ENCODE peak calls at places on chromosomes 5 and 9, in eight cellular contexts. Z is dorsolateral prefrontal cortex; U is AG10803; R is transverse colon; M is heart left ventricle; N is CD4-positive, CD25-positive, alpha-beta regulatory T cell; D is epithelial cell of proximal tubule; Y is lung. L is an unnamed sample.

GRCh38 chr9:21428235-21428634 is 12.0 kb upstream of the IFNA1 start:
- DNase-seq in Z (no peak), U (no peak), R (no peak), M (no peak), N (no peak), D (no peak), Y (no peak), L (no peak)

GRCh38 chr9:70579686-70580085 is 165.2 kb upstream of the KLF9 start:
- DNase-seq in Z (no peak), U (no peak), R (no peak), M (no peak), N (no peak), D (no peak), Y (no peak), L (no peak)

GRCh38 chr9:137813167-137813566 is 64.4 kb upstream of the CACNA1B start:
- DNase-seq in Z (no peak), U (no peak), R (no peak), M (no peak), N (no peak), D (no peak), Y (no peak), L (peak)

GRCh38 chr5:136811551-136811950 is 446.2 kb upstream of the TRPC7 start:
- DNase-seq in Z (no peak), U (peak), R (no peak), M (peak), N (no peak), D (peak), Y (no peak), L (no peak)

GRCh38 chr9:103734471-103734870 is 359.6 kb upstream of the SMC2 start:
- DNase-seq in Z (no peak), U (no peak), R (no peak), M (no peak), N (no peak), D (no peak), Y (no peak), L (no peak)

GRCh38 chr5:8340739-8341344 is 471.9 kb downstream of the MTRR start:
- DNase-seq in Z (no peak), U (peak), R (no peak), M (no peak), N (no peak), D (no peak), Y (no peak), L (no peak)

GRCh38 chr9:121098567-121099198 is 23.9 kb downstream of the CNTRL start:
- DNase-seq in Z (no peak), U (no peak), R (no peak), M (no peak), N (no peak), D (no peak), Y (no peak), L (no peak)

GRCh38 chr9:108316066-108316465 is 539.7 kb downstream of the ACTL7B start:
- DNase-seq in Z (no peak), U (peak), R (no peak), M (no peak), N (no peak), D (no peak), Y (no peak), L (no peak)

GRCh38 chr9:134747951-134748489 is 106.4 kb downstream of the COL5A1 start:
- DNase-seq in Z (no peak), U (no peak), R (no peak), M (no peak), N (no peak), D (no peak), Y (no peak), L (no peak)

GRCh38 chr9:93649610-93650261 is 73.4 kb downstream of the PHF2 start:
- DNase-seq in Z (peak), U (no peak), R (peak), M (peak), N (no peak), D (no peak), Y (no peak), L (no peak)

GRCh38 chr5:134145061-134145757 is 30.7 kb downstream of the TCF7 start:
- DNase-seq in Z (no peak), U (no peak), R (no peak), M (no peak), N (no peak), D (no peak), Y (no peak), L (no peak)

GRCh38 chr5:148910686-148911361 is 84.4 kb downstream of the ADRB2 start:
- DNase-seq in Z (no peak), U (peak), R (peak), M (no peak), N (no peak), D (no peak), Y (peak), L (no peak)

GRCh38 chr5:75678155-75678554 is 39.1 kb downstream of the POC5 start:
- DNase-seq in Z (no peak), U (no peak), R (no peak), M (no peak), N (peak), D (no peak), Y (no peak), L (no peak)

GRCh38 chr5:35811108-35811741 is 45.5 kb upstream of the IL7R start:
- DNase-seq in Z (no peak), U (peak), R (no peak), M (no peak), N (peak), D (no peak), Y (no peak), L (no peak)

GRCh38 chr9:110030632-110031031 is 177.3 kb downstream of the C9orf152 start:
- DNase-seq in Z (no peak), U (peak), R (no peak), M (no peak), N (no peak), D (no peak), Y (no peak), L (no peak)

GRCh38 chr5:89707891-89708290 is 701.7 kb downstream of the CETN3 start:
- DNase-seq in Z (no peak), U (no peak), R (no peak), M (no peak), N (no peak), D (no peak), Y (no peak), L (no peak)

GRCh38 chr9:32394381-32395049 is 10.1 kb downstream of the ACO1 start:
- DNase-seq in Z (no peak), U (no peak), R (no peak), M (no peak), N (no peak), D (no peak), Y (no peak), L (no peak)

GRCh38 chr9:93089481-93089991 is 6.5 kb upstream of the CARD19 start:
- DNase-seq in Z (no peak), U (no peak), R (no peak), M (no peak), N (no peak), D (no peak), Y (no peak), L (peak)

GRCh38 chr9:6896562-6896961 is 138.8 kb downstream of the KDM4C start:
- DNase-seq in Z (no peak), U (no peak), R (no peak), M (no peak), N (no peak), D (no peak), Y (no peak), L (no peak)

GRCh38 chr9:1995084-1995483 is 20.1 kb upstream of the SMARCA2 start:
- DNase-seq in Z (no peak), U (no peak), R (no peak), M (no peak), N (no peak), D (no peak), Y (no peak), L (peak)

GRCh38 chr9:91948423-91949292 is 1.4 kb downstream of the ROR2 start:
- DNase-seq in Z (no peak), U (no peak), R (peak), M (no peak), N (no peak), D (no peak), Y (peak), L (peak)

GRCh38 chr5:181035991-181036815 is 3.9 kb upstream of the BTNL9 start:
- DNase-seq in Z (no peak), U (no peak), R (no peak), M (peak), N (no peak), D (no peak), Y (no peak), L (no peak)

GRCh38 chr5:151047814-151048425 is 27.5 kb downstream of the GPX3 start:
- DNase-seq in Z (no peak), U (no peak), R (no peak), M (no peak), N (peak), D (no peak), Y (no peak), L (peak)

GRCh38 chr5:103469288-103470065 is 93.1 kb downstream of the NUDT12 start:
- DNase-seq in Z (no peak), U (peak), R (peak), M (no peak), N (no peak), D (no peak), Y (no peak), L (no peak)

GRCh38 chr9:118336952-118337349 is 632.7 kb downstream of the TLR4 start:
- DNase-seq in Z (no peak), U (no peak), R (no peak), M (no peak), N (no peak), D (no peak), Y (no peak), L (no peak)

GRCh38 chr5:147393866-147394265 is 116.0 kb downstream of the DPYSL3 start:
- DNase-seq in Z (no peak), U (no peak), R (no peak), M (no peak), N (no peak), D (no peak), Y (no peak), L (peak)

GRCh38 chr5:1001406-1002270 is 7.0 kb upstream of the NKD2 start:
- DNase-seq in Z (peak), U (no peak), R (no peak), M (no peak), N (no peak), D (no peak), Y (peak), L (peak)

GRCh38 chr5:527646-528591 is 3.7 kb upstream of the SLC9A3 start:
- DNase-seq in Z (no peak), U (no peak), R (no peak), M (peak), N (no peak), D (no peak), Y (no peak), L (peak)

GRCh38 chr9:13721481-13722235 is 442.2 kb upstream of the MPDZ start:
- DNase-seq in Z (no peak), U (peak), R (no peak), M (no peak), N (no peak), D (no peak), Y (no peak), L (no peak)

GRCh38 chr9:125442471-125442870 is 180.8 kb downstream of the GAPVD1 start:
- DNase-seq in Z (no peak), U (no peak), R (no peak), M (no peak), N (no peak), D (no peak), Y (no peak), L (peak)

GRCh38 chr9:99748690-99749089 is 73.0 kb upstream of the NR4A3 start:
- DNase-seq in Z (no peak), U (no peak), R (no peak), M (no peak), N (no peak), D (no peak), Y (no peak), L (no peak)

DNA sequence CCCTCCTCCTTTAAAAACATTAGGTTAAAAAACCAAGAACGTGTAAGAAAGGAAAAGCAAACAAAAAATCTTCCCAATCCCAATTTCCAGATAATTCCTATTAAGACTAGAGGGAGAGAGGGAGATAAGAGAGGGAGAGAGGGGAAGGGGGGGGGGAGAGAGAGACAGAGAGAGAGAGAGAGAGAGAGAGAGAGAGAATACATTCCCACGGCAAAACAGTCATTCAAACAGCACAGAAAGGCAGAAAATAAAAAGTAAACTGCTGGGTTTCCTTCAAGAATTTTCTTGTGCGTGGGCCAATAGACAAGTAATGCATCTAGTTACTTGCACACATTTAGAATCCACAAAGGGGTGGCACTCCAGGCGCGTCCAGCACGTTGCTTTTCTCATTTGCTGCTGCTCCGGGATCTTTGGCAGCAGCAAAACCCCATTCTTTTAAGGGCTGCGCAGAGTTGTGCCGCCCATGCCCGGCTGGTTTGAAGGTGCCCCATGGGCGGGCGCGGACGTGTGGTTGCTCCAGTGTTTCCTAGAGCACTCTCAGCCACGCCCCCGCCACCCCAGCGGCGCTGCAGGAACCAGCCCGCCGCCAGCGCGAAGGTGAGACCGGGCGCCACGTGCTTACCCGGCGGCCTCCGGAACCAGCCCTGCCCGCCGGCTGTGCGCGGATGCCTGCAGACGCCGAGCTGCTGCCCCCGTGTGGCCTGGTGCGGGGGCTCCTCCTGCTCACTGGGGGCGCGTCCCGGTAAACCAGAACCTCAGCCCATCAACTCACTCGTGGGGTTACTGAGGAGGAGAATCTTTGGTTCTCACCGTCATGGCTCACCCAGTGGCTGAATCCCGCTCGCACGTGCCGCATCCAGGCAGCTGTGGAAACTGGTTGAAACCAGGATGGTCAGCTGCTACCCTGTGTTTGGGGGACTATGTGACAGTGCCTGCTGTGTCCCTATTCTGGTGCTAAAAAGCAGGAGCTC is 44.6 kb downstream of the STC2 start:
- DNase-seq in Z (peak), U (peak), R (peak), M (peak), N (peak), D (no peak), Y (peak), L (peak)
- H3K4me3 ChIP-seq in Z (peak), U (peak), R (no peak), M (peak), N (no peak), D (peak), Y (no peak), L (peak)

GRCh38 chr5:176818391-176819098 is 8.2 kb downstream of the UNC5A start:
- DNase-seq in Z (no peak), U (no peak), R (no peak), M (no peak), N (peak), D (no peak), Y (no peak), L (peak)

GRCh38 chr5:176817864-176818377 is 7.6 kb downstream of the UNC5A start:
- DNase-seq in Z (no peak), U (no peak), R (no peak), M (no peak), N (no peak), D (no peak), Y (no peak), L (peak)

GRCh38 chr5:176816043-176816745 is 5.8 kb downstream of the UNC5A start:
- DNase-seq in Z (no peak), U (no peak), R (no peak), M (no peak), N (no peak), D (no peak), Y (no peak), L (peak)

GRCh38 chr5:176816791-176817272 is 6.5 kb downstream of the UNC5A start:
- DNase-seq in Z (no peak), U (no peak), R (no peak), M (no peak), N (no peak), D (no peak), Y (no peak), L (peak)

DNA sequence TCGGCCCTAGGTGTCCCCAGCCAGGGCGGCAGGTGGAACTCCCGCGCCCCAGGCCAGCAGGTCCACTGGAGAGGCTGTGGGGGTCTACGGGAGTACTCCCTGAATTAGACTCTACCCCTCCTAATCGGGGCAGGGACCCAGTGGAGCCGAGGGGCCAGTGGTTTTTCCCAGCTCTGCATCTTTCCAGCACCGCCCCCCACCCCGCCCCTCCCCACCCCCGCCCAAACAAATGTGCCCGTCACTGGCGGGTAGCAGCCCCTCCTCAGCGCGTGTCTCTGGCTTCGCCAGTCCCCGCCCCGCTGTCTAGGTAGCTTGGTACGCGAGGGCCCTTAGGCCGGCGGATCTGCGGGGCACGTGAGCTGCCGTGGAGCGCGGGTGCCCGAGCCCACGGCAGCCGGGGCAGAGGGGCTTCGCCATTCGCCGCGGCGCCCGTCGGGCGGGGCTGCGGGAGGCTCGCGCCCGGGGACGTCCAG is 7.0 kb downstream of the UNC5A start:
- DNase-seq in Z (no peak), U (no peak), R (no peak), M (no peak), N (no peak), D (no peak), Y (no peak), L (peak)
- H3K4me3 ChIP-seq in Z (peak), U (no peak), R (peak), M (peak), N (no peak), D (peak), Y (no peak), L (peak)

DNA sequence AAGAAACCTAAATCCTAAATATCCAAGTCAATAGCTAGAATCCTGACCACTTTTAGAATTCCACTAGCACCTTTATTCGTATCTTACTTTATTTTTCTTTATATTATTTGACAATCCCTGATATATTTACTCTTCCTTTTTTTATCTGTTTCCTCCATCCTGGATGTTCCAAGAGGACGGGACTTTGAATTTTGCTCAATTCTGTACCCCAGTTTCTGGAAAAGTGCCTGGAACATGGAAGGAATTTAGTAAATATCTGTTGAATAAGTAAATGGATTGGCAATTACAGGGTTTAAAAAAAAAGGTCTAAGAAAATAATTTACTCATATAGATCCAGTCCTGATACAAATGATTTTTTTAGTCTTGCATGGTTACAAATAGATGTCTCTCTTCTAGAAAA is 1.2 kb upstream of the NIPSNAP3A start:
- DNase-seq in Z (no peak), U (no peak), R (no peak), M (no peak), N (no peak), D (no peak), Y (no peak), L (no peak)
- H3K4me3 ChIP-seq in Z (no peak), U (no peak), R (no peak), M (no peak), N (no peak), D (no peak), Y (no peak), L (no peak)

GRCh38 chr9:136345281-136346156 is 18.0 kb downstream of the DNLZ start:
- DNase-seq in Z (peak), U (peak), R (peak), M (peak), N (no peak), D (no peak), Y (peak), L (peak)

GRCh38 chr9:136343884-136344269 is 16.5 kb downstream of the GPSM1 start:
- DNase-seq in Z (no peak), U (no peak), R (no peak), M (no peak), N (no peak), D (no peak), Y (no peak), L (no peak)

GRCh38 chr9:136346157-136346481 is 17.4 kb downstream of the DNLZ start:
- DNase-seq in Z (no peak), U (no peak), R (no peak), M (no peak), N (no peak), D (no peak), Y (no peak), L (no peak)

GRCh38 chr9:136343121-136343883 is 16.0 kb downstream of the GPSM1 start:
- DNase-seq in Z (no peak), U (no peak), R (no peak), M (peak), N (no peak), D (no peak), Y (no peak), L (peak)

GRCh38 chr9:136344544-136345280 is 17.4 kb downstream of the GPSM1 start:
- DNase-seq in Z (no peak), U (no peak), R (no peak), M (no peak), N (no peak), D (no peak), Y (no peak), L (no peak)
- H3K4me3 ChIP-seq in Z (peak), U (no peak), R (no peak), M (no peak), N (no peak), D (no peak), Y (no peak), L (no peak)

GRCh38 chr5:172798422-172799215 is 27.6 kb upstream of the DUSP1 start:
- DNase-seq in Z (no peak), U (peak), R (peak), M (peak), N (no peak), D (no peak), Y (peak), L (no peak)

GRCh38 chr5:172802013-172802584 is 31.1 kb upstream of the DUSP1 start:
- DNase-seq in Z (no peak), U (no peak), R (no peak), M (no peak), N (no peak), D (no peak), Y (no peak), L (no peak)

GRCh38 chr5:172801184-172801671 is 30.2 kb upstream of the DUSP1 start:
- DNase-seq in Z (no peak), U (peak), R (no peak), M (no peak), N (no peak), D (peak), Y (no peak), L (no peak)

GRCh38 chr5:172799416-172799815 is 28.4 kb upstream of the DUSP1 start:
- DNase-seq in Z (no peak), U (no peak), R (no peak), M (no peak), N (no peak), D (no peak), Y (no peak), L (no peak)

GRCh38 chr5:172800088-172800551 is 29.1 kb upstream of the DUSP1 start:
- DNase-seq in Z (no peak), U (peak), R (peak), M (peak), N (no peak), D (peak), Y (peak), L (no peak)
- H3K4me3 ChIP-seq in Z (no peak), U (no peak), R (no peak), M (no peak), N (no peak), D (no peak), Y (no peak), L (no peak)

DNA sequence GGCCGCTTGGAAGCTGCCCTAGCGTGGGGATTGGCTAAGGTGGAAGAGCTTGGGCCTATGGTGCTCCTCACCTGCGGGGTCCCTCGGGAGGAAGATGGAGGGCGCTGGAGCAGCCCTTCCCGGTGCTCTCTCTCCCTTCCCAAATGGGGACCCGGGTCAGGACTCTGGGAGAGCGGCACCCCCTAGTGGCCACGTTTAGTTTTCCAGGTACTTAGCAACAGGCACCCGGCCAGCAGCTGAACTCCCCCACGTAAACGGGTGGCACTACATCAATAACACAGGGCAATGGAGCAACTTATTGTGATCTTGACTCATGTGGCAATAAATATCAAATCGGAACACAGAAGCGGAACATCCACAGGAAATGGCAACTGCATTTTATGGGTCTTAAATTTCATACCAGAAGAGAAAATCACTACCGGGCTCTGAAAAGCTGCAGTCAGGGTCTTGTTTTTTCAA is 316.6 kb downstream of the AGTPBP1 start:
- DNase-seq in Z (peak), U (peak), R (peak), M (peak), N (no peak), D (peak), Y (peak), L (peak)
- H3K4me3 ChIP-seq in Z (peak), U (no peak), R (no peak), M (no peak), N (no peak), D (no peak), Y (no peak), L (no peak)

GRCh38 chr9:12538842-12539584 is 154.2 kb upstream of the TYRP1 start:
- DNase-seq in Z (no peak), U (no peak), R (no peak), M (peak), N (no peak), D (no peak), Y (no peak), L (no peak)
- H3K4me3 ChIP-seq in Z (no peak), U (no peak), R (no peak), M (peak), N (no peak), D (no peak), Y (no peak), L (no peak)

L was measured in H7.